ENCODE peak calls at places on chromosomes 6 and 20, in nine cellular contexts. W, P, N, Z, F, C, M, I and R are unnamed samples.

GRCh38 chr6:33995046-33995872 is 150.6 kb downstream of the GRM4 start:
- DNase-seq in W (no peak), I (no peak), Z (no peak), F (no peak), N (no peak), M (no peak), C (no peak), P (no peak), R (peak)

GRCh38 chr6:10343320-10343719 is 71.6 kb downstream of the TFAP2A start:
- DNase-seq in W (no peak), F (no peak), N (no peak), P (no peak), C (no peak), Z (no peak), M (no peak), I (no peak), R (no peak)

GRCh38 chr6:118382126-118382525 is 166.0 kb upstream of the PLN start:
- DNase-seq in M (no peak), Z (no peak), N (no peak), P (no peak), W (no peak), I (no peak), C (no peak), F (no peak), R (no peak)

GRCh38 chr6:143936986-143937765 is 70.9 kb downstream of the PLAGL1 start:
- DNase-seq in F (no peak), W (no peak), Z (no peak), M (no peak), I (no peak), N (no peak), P (no peak), C (no peak), R (no peak)

GRCh38 chr6:46419576-46420002 is 71.7 kb downstream of the RCAN2 start:
- DNase-seq in C (peak), M (peak), P (peak), F (no peak), I (no peak), W (peak), N (no peak), Z (peak), R (peak)

GRCh38 chr6:54801669-54802068 is 44.9 kb upstream of the FAM83B start:
- DNase-seq in M (peak), F (no peak), W (no peak), Z (no peak), N (no peak), C (peak), I (no peak), P (peak), R (peak)

GRCh38 chr6:157157228-157157627 is 166.1 kb downstream of the TMEM242 start:
- DNase-seq in P (no peak), Z (no peak), W (no peak), M (no peak), N (no peak), I (no peak), C (no peak), F (no peak), R (no peak)

GRCh38 chr20:10307359-10307735 is 88.7 kb downstream of the SNAP25 start:
- DNase-seq in C (no peak), P (no peak), I (no peak), N (no peak), M (no peak), W (no peak), F (no peak), Z (no peak), R (no peak)

GRCh38 chr6:170111816-170112582 is 178.9 kb downstream of the DLL1 start:
- DNase-seq in C (no peak), I (no peak), P (no peak), Z (no peak), F (no peak), W (no peak), M (no peak), N (no peak), R (no peak)

GRCh38 chr6:160379464-160379863 is 31.3 kb downstream of the SLC22A3 start:
- DNase-seq in W (no peak), Z (no peak), M (peak), I (no peak), F (no peak), N (no peak), C (peak), P (peak), R (no peak)

GRCh38 chr6:138688580-138688979 is 85.0 kb upstream of the CCDC28A start:
- DNase-seq in F (no peak), W (no peak), C (no peak), Z (no peak), I (no peak), M (no peak), P (no peak), N (no peak), R (no peak)

GRCh38 chr6:30750379-30750668 is 6.0 kb upstream of the IER3 start:
- DNase-seq in C (no peak), M (no peak), W (no peak), I (no peak), Z (no peak), P (no peak), N (no peak), F (no peak), R (no peak)

GRCh38 chr6:107123501-107123900 is 8.2 kb upstream of the BEND3 start:
- DNase-seq in M (no peak), I (no peak), P (no peak), F (no peak), N (no peak), C (no peak), W (no peak), Z (no peak), R (no peak)

GRCh38 chr6:136608991-136609390 is 58.8 kb upstream of the MAP7 start:
- DNase-seq in P (no peak), N (no peak), M (peak), W (no peak), C (peak), F (no peak), I (no peak), Z (no peak), R (no peak)

GRCh38 chr6:125974214-125974866 is 12.0 kb upstream of the TRMT11 start:
- DNase-seq in W (no peak), N (no peak), I (no peak), M (no peak), C (peak), F (peak), Z (no peak), P (no peak), R (peak)

GRCh38 chr20:44909872-44910689 is at the start of gene PABPC1L:
- DNase-seq in W (peak), I (peak), F (peak), N (peak), Z (peak), P (peak), C (peak), M (no peak), R (peak)

GRCh38 chr6:16092990-16093389 is 35.9 kb upstream of the MYLIP start:
- DNase-seq in P (no peak), Z (no peak), M (no peak), W (no peak), F (no peak), C (no peak), I (no peak), N (no peak), R (no peak)